ENCODE peak calls at places on chromosomes 13 and 19, in four cellular contexts. One of them, this sample, is unnamed.

GRCh38 chr13:73623281-73623680 is 510.9 kb downstream of the KLF12 start:
- DNase-seq in A549: no peak
- DNase-seq in K562: no peak
- DNase-seq in H1: no peak
- DNase-seq in this sample: no peak

GRCh38 chr19:38035515-38036495 is 128.8 kb downstream of the SIPA1L3 start:
- DNase-seq in K562: no peak
- DNase-seq in A549: no peak
- DNase-seq in H1: no peak
- DNase-seq in this sample: peak

GRCh38 chr13:50693755-50694154 is 149.7 kb downstream of the DLEU7 start:
- DNase-seq in H1: no peak
- DNase-seq in K562: no peak
- DNase-seq in A549: no peak
- DNase-seq in this sample: no peak

GRCh38 chr13:75587679-75588078 is 38.1 kb downstream of the UCHL3 start:
- DNase-seq in K562: no peak
- DNase-seq in H1: no peak
- DNase-seq in A549: no peak
- DNase-seq in this sample: peak

GRCh38 chr13:72716776-72717175 is 10.7 kb downstream of the MZT1 start:
- DNase-seq in H1: no peak
- DNase-seq in A549: no peak
- DNase-seq in K562: no peak
- DNase-seq in this sample: no peak

GRCh38 chr13:94710881-94711560 is 1.3 kb downstream of the SOX21 start:
- DNase-seq in A549: peak
- DNase-seq in K562: peak
- DNase-seq in H1: peak
- DNase-seq in this sample: no peak

GRCh38 chr13:72062566-72062965 is 195.6 kb upstream of the DACH1 start:
- DNase-seq in A549: peak
- DNase-seq in H1: peak
- DNase-seq in K562: no peak
- DNase-seq in this sample: no peak

GRCh38 chr19:27746691-27747380 is 1466.1 kb downstream of the UQCRFS1 start:
- DNase-seq in A549: peak
- DNase-seq in H1: peak
- DNase-seq in K562: peak
- DNase-seq in this sample: no peak

GRCh38 chr19:7507884-7508283 is 8.0 kb upstream of the ZNF358 start:
- DNase-seq in H1: peak
- DNase-seq in K562: peak
- DNase-seq in A549: peak
- DNase-seq in this sample: peak

GRCh38 chr13:112770504-112770903 is 80.7 kb downstream of the ATP11A start:
- DNase-seq in K562: no peak
- DNase-seq in H1: no peak
- DNase-seq in A549: no peak
- DNase-seq in this sample: no peak

GRCh38 chr19:7117248-7117647 is 47.7 kb downstream of the ZNF557 start:
- DNase-seq in H1: no peak
- DNase-seq in K562: no peak
- DNase-seq in A549: no peak
- DNase-seq in this sample: no peak

DNA sequence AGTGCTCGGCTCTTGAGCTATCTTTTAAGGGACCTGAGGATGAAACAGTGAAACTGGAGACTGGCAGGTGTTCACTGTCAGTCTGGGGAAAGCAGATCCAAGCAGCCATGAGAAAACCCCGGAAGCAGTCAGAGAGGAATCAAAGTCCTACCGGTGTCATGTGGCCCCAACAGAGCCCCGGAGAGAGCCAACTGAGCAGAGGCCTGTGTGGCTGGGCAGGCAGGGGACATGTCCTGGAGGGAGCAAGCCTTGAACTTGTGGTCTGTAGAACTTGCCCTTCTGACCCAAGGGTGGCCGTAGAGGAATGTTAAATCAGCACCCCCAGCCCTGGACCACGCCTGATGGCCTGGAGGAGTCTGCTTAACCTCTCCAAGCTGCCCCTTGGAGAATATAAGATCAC is 113.7 kb upstream of the ZNF507 start:
- DNase-seq in A549: no peak
- DNase-seq in H1: peak
- DNase-seq in K562: no peak
- DNase-seq in this sample: no peak
- TF ChIP-seq PHF8 in A549: no peak
- TF ChIP-seq PHF8 in H1: no peak
- TF ChIP-seq PHF8 in K562: no peak
- TF ChIP-seq PHF8 in this sample: no peak

DNA sequence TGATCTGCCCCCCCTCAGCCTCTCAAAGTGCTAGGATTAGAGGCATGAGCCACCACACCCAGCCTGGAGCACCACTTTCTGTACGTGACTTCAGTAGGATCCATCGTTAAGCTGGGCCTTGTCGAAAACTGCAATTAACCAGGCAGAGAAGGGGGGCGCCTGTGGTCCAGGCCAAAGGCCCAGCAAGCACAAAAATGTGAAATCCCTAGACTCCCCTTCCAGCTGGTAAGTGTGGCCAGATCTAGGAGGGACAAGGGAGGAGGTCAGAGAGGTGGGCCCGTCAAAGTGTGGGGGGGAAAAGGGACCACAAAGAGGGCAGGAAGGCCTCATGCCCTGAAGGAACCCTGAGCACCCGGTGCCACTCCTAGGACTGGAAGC is 13.8 kb downstream of the DDX39A start:
- DNase-seq in A549: no peak
- DNase-seq in H1: no peak
- DNase-seq in K562: no peak
- DNase-seq in this sample: no peak
- TF ChIP-seq PHF8 in A549: no peak
- TF ChIP-seq PHF8 in H1: no peak
- TF ChIP-seq PHF8 in K562: no peak
- TF ChIP-seq PHF8 in this sample: peak

DNA sequence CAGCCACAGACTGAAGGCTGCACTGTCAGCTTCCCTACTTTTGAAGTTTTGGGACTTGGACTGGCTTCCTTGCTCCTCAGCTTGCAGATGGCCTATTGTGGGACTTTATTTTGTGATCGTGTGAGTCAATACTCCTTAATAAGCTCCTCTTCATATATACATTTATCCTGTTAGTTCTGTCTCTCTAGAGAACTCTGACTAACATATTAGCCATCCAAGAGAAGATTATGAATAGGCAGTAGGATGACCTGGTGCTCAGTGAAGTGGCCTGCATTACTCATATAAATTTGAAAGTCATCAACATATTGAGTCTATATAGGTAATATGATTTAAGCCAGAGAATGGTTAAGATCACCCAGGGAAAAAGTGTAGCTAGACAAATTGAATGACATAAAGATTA is 136.3 kb upstream of the UFM1 start:
- DNase-seq in H1: no peak
- DNase-seq in A549: no peak
- DNase-seq in K562: no peak
- DNase-seq in this sample: no peak
- TF ChIP-seq PHF8 in H1: no peak
- TF ChIP-seq PHF8 in A549: no peak
- TF ChIP-seq PHF8 in K562: no peak
- TF ChIP-seq PHF8 in this sample: no peak

GRCh38 chr13:100890645-100891044 is 216.1 kb upstream of the TMTC4 start:
- DNase-seq in A549: no peak
- DNase-seq in H1: no peak
- DNase-seq in K562: no peak
- DNase-seq in this sample: no peak
- TF ChIP-seq PHF8 in A549: no peak
- TF ChIP-seq PHF8 in H1: no peak
- TF ChIP-seq PHF8 in K562: no peak
- TF ChIP-seq PHF8 in this sample: no peak

GRCh38 chr13:43757266-43757665 is 29.5 kb downstream of the ENOX1 start:
- DNase-seq in A549: no peak
- DNase-seq in K562: no peak
- DNase-seq in H1: no peak
- DNase-seq in this sample: no peak
- TF ChIP-seq PHF8 in A549: no peak
- TF ChIP-seq PHF8 in K562: no peak
- TF ChIP-seq PHF8 in H1: no peak
- TF ChIP-seq PHF8 in this sample: no peak

DNA sequence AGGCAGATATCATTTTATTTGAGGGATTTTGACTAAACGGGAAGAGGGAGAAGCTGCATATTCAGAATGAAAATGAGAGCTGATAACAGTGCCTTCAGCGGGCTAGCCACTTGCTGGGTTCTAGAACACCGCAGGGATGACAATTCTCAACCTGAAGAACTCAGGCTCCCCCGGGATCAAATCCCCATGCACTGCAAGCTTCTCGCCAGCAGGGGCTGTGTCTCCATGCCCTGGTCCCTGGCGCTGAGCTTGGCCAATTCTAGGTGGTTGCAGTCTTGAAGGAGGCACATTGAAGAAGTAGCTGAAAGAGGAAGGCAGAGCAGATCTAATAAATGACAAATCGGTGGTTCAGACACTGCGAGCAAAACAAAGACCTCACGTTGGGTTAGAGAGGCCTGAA is 128.7 kb downstream of the UQCRFS1 start:
- DNase-seq in H1: peak
- DNase-seq in K562: peak
- DNase-seq in A549: peak
- DNase-seq in this sample: no peak
- TF ChIP-seq PHF8 in H1: no peak
- TF ChIP-seq PHF8 in K562: no peak
- TF ChIP-seq PHF8 in A549: no peak
- TF ChIP-seq PHF8 in this sample: no peak

DNA sequence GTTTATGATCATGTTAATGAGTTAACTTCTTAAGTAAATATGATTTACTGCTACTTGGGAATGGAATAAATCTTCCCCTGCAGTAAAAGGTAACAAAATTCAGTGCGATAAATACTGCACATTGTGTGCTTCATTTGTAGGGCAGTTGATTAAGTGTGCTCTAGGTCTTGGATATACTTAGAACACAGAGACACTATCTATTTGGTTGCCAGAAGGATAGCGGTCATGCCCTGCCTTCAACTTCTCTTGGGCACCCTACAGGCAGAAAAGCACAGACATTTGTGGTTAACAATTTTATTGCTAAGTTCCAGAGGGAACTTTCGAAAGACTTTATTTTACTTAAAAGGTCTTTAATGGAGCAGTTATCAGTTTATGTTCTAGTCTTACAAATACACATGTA is 605.8 kb downstream of the PCDH9 start:
- DNase-seq in K562: no peak
- DNase-seq in A549: no peak
- DNase-seq in H1: no peak
- DNase-seq in this sample: no peak
- TF ChIP-seq PHF8 in K562: no peak
- TF ChIP-seq PHF8 in A549: no peak
- TF ChIP-seq PHF8 in H1: no peak
- TF ChIP-seq PHF8 in this sample: no peak

DNA sequence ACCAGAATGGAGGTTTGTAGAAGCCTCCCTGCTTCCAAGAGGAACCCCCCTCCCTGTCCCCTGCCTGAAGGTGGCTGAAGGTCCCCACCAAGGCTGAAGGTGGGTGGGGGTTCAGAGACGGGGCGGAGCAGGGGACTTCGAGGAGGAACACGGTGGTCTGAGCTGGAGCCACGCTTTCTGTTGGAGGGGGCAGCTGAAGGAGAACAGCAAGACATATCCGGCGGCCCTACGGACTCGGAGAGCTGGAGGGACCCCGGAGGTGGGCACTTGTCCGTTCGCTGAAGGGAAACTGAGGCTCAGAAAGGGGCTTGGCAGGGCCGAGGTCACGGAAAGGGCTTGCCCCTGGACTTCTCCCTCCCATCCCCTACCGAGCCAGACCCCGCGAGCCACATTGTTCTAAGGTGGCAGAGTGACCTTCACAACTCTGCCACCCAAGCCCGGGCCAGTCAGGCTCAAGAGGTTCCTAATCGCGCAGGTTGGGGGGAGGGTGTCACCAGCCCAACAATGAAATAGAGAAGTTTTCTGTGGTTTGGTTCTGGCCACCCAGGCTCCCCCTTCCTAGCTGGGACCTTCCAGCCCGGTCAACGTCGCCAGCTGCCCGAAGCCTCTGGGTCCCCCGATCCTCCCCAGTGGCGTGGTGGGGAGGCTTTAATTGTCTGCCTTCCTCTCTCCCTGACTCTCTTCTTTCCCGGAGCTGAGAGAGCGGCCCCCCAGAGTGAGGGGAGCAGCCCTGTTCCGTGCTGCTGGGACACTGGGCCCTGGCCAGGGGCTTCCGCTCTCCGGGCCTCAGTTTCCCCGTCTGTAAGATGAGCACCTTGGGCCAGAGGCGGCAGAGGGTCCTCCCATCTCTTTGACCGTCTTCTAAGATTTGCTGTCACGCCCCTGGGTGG is 15.5 kb upstream of the KCNN1 start:
- DNase-seq in A549: no peak
- DNase-seq in H1: peak
- DNase-seq in K562: no peak
- DNase-seq in this sample: no peak
- TF ChIP-seq PHF8 in A549: no peak
- TF ChIP-seq PHF8 in H1: no peak
- TF ChIP-seq PHF8 in K562: no peak
- TF ChIP-seq PHF8 in this sample: no peak

This sample was measured in HepG2.